ENCODE peak calls at places on chromosomes 6 and 20, in six cellular contexts. A is pancreas, E is GM13977, H is HFFc6, Y is bronchial epithelial cell, B is cardiac muscle cell. Z is an unnamed sample.

GRCh38 chr6:34352305-34352937 is 40.0 kb downstream of the NUDT3 start:
- DNase-seq in A (no peak), E (no peak), B (peak), Y (no peak), H (peak), Z (no peak)

GRCh38 chr6:52157301-52157930 is 28.8 kb upstream of the IL17A start:
- DNase-seq in Y (peak), B (peak), A (no peak), E (peak), H (peak), Z (no peak)

GRCh38 chr20:2123720-2124119 is 22.1 kb downstream of the STK35 start:
- DNase-seq in H (no peak), Y (no peak), E (no peak), A (no peak), B (no peak), Z (no peak)

GRCh38 chr6:32189082-32189741 is 790 bp downstream of the PBX2 start:
- DNase-seq in B (no peak), Y (no peak), A (no peak), E (no peak), H (no peak), Z (no peak)

GRCh38 chr6:151389640-151390275 is 1.6 kb downstream of the ZBTB2 start:
- DNase-seq in B (peak), H (peak), A (no peak), Y (peak), E (no peak), Z (peak)

GRCh38 chr6:34145161-34146020 is 496 bp downstream of the GRM4 start:
- DNase-seq in Y (peak), H (no peak), A (peak), E (peak), B (peak), Z (no peak)

GRCh38 chr6:122726649-122727048 is 52.9 kb upstream of the FABP7 start:
- DNase-seq in B (peak), A (no peak), H (peak), Y (peak), E (no peak), Z (no peak)

GRCh38 chr20:64077094-64077493 is 2.2 kb downstream of the RGS19 start:
- DNase-seq in A (peak), H (no peak), Y (no peak), E (peak), B (no peak), Z (no peak)

GRCh38 chr6:102660288-102660687 is 1266.8 kb downstream of the GRIK2 start:
- DNase-seq in H (no peak), B (no peak), Y (no peak), A (no peak), E (no peak), Z (no peak)

GRCh38 chr20:46011631-46012482 is 3.1 kb downstream of the MMP9 start:
- DNase-seq in Y (peak), H (peak), B (peak), E (no peak), A (peak), Z (no peak)

GRCh38 chr6:36911946-36912555 is 26.3 kb downstream of the C6orf89 start:
- DNase-seq in H (no peak), B (no peak), Y (no peak), E (no peak), A (no peak), Z (no peak)

DNA sequence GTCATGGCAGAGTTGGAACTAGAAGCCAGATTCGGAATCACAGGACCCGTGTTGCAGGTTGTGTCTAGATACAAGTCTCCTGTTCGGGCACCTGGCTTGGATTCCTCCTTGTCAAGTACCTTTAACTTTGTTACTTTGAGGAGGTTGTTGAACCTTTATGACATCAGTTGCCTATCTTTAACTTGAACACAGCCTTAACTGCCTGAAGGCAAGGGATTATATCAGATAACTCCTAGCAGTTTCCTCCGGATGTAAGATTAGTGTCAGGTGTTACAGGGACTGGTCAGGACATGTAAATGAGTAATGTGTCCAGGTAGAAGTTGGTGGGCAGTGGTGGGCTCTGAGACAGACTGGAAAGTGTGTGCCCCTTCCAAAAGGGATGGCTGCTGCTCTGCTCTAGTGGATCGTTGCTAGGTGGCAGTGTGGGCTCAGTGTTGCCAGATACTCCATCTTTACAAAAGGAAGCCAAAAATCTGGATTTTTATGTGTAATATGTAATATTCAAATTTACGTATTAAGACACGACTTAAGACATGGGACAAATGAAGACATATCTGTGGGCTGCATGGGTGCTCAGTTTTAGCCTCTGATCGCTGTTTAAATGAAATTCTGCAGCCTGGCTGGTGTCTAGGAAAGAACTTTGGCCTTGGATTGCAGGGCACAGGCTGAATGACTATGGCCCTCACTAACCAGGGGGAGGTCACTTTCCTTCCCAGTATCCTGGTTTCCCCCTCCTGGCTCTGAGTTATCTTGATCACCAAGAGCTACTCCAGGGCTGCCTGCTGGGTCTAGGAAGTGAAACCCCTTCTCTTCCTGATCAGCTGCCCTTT is 27.1 kb downstream of the CHMP4B start:
- DNase-seq in A (no peak), E (no peak), B (no peak), H (no peak), Y (peak), Z (no peak)
- TF ChIP-seq CTCF in A (no peak), E (no peak), B (peak), H (peak), Y (peak), Z (no peak)

GRCh38 chr6:13404892-13405254 is 76.5 kb upstream of the TBC1D7 start:
- DNase-seq in Y (no peak), H (no peak), A (no peak), E (no peak), B (no peak), Z (no peak)
- TF ChIP-seq CTCF in Y (no peak), H (no peak), A (no peak), E (no peak), B (no peak), Z (no peak)

GRCh38 chr20:20052074-20052970 is at the start of the genes CFAP61 and CRNKL1:
- DNase-seq in E (peak), B (peak), Y (peak), H (peak), A (peak), Z (peak)
- TF ChIP-seq CTCF in E (no peak), B (no peak), Y (peak), H (peak), A (no peak), Z (no peak)

GRCh38 chr6:116286773-116287358 is 7.1 kb upstream of the TSPYL1 start:
- DNase-seq in E (no peak), A (no peak), B (no peak), H (no peak), Y (peak), Z (no peak)

GRCh38 chr6:116291701-116292396 is 12.1 kb upstream of the TSPYL1 start:
- DNase-seq in Y (no peak), H (no peak), E (no peak), A (no peak), B (no peak), Z (no peak)

GRCh38 chr6:116289876-116290275 is 10.1 kb upstream of the TSPYL1 start:
- DNase-seq in A (no peak), B (no peak), Y (peak), E (no peak), H (no peak), Z (no peak)

GRCh38 chr6:116290799-116291198 is 11.1 kb upstream of the TSPYL1 start:
- DNase-seq in A (no peak), B (no peak), H (no peak), E (no peak), Y (no peak), Z (no peak)

GRCh38 chr6:116287668-116288282 is 8.0 kb upstream of the TSPYL1 start:
- DNase-seq in A (no peak), B (peak), Y (peak), E (no peak), H (peak), Z (no peak)
- TF ChIP-seq CTCF in A (peak), B (peak), Y (peak), E (peak), H (peak), Z (peak)

GRCh38 chr6:18044108-18044783 is 56.8 kb upstream of the KIF13A start:
- DNase-seq in H (no peak), B (no peak), Y (no peak), A (no peak), E (no peak), Z (no peak)
- TF ChIP-seq CTCF in H (no peak), B (no peak), Y (no peak), A (no peak), E (no peak), Z (no peak)

Z was measured in BJ.